ENCODE peak calls at places on chromosomes 7 and 10, in seven cellular contexts. F is prostate gland; C is suprapubic skin; U is endothelial cell of umbilical vein; Z is CD8-positive, alpha-beta T cell; Y is HL-60; S is pancreas. A is an unnamed sample.

GRCh38 chr10:95333997-95334792 is 43.4 kb upstream of the PDLIM1 start:
- DNase-seq in F (peak), C (peak), U (peak), Z (no peak), Y (no peak), S (no peak), A (peak)

GRCh38 chr7:101377189-101377736 is 14.6 kb downstream of the COL26A1 start:
- DNase-seq in F (no peak), C (no peak), U (no peak), Z (no peak), Y (no peak), S (no peak), A (no peak)

GRCh38 chr10:12981570-12981969 is 19.9 kb downstream of the CCDC3 start:
- DNase-seq in F (no peak), C (no peak), U (no peak), Z (no peak), Y (no peak), S (no peak), A (peak)

GRCh38 chr10:19194866-19195265 is 146.3 kb downstream of the MALRD1 start:
- DNase-seq in F (no peak), C (no peak), U (no peak), Z (no peak), Y (no peak), S (no peak), A (no peak)

GRCh38 chr10:55629792-55630490 is 731.1 kb downstream of the ZWINT start:
- DNase-seq in F (no peak), C (peak), U (peak), Z (no peak), Y (no peak), S (peak), A (peak)

GRCh38 chr7:124489925-124490324 is 275.7 kb downstream of the GPR37 start:
- DNase-seq in F (no peak), C (no peak), U (no peak), Z (no peak), Y (no peak), S (no peak), A (no peak)

GRCh38 chr7:37391791-37392672 is 56.6 kb downstream of the ELMO1 start:
- DNase-seq in F (no peak), C (no peak), U (peak), Z (no peak), Y (no peak), S (no peak), A (no peak)

GRCh38 chr7:84801396-84801795 is 385.5 kb downstream of the SEMA3D start:
- DNase-seq in F (no peak), C (no peak), U (peak), Z (no peak), Y (no peak), S (no peak), A (no peak)

GRCh38 chr7:123198668-123199652 is 809 bp downstream of the SLC13A1 start:
- DNase-seq in F (no peak), C (no peak), U (no peak), Z (no peak), Y (no peak), S (peak), A (no peak)

GRCh38 chr7:106045139-106045538 is 67.0 kb downstream of the SYPL1 start:
- DNase-seq in F (no peak), C (no peak), U (no peak), Z (no peak), Y (no peak), S (no peak), A (no peak)

GRCh38 chr7:139915864-139916716 is 87.0 kb downstream of the TBXAS1 start:
- DNase-seq in F (peak), C (no peak), U (peak), Z (peak), Y (peak), S (peak), A (peak)

GRCh38 chr7:108094933-108095710 is 35.0 kb downstream of the LAMB4 start:
- DNase-seq in F (peak), C (peak), U (peak), Z (no peak), Y (no peak), S (peak), A (peak)

GRCh38 chr7:7201583-7202374 is 19.4 kb downstream of the C1GALT1 start:
- DNase-seq in F (no peak), C (no peak), U (no peak), Z (peak), Y (no peak), S (no peak), A (peak)

GRCh38 chr10:97689637-97690036 is 2.6 kb upstream of the AVPI1 start:
- DNase-seq in F (peak), C (peak), U (no peak), Z (no peak), Y (peak), S (no peak), A (peak)

GRCh38 chr10:5575482-5576153 is 50.9 kb downstream of the CALML3 start:
- DNase-seq in F (no peak), C (peak), U (no peak), Z (no peak), Y (no peak), S (no peak), A (no peak)

GRCh38 chr7:66247387-66248078 is 42.4 kb downstream of the TPST1 start:
- DNase-seq in F (no peak), C (no peak), U (no peak), Z (no peak), Y (no peak), S (no peak), A (no peak)

GRCh38 chr7:64611717-64612116 is 48.8 kb upstream of the ZNF680 start:
- DNase-seq in F (no peak), C (no peak), U (no peak), Z (no peak), Y (peak), S (no peak), A (no peak)

GRCh38 chr10:104502907-104503306 is 138.2 kb upstream of the SORCS3 start:
- DNase-seq in F (no peak), C (no peak), U (no peak), Z (no peak), Y (no peak), S (no peak), A (no peak)

GRCh38 chr10:79176949-79177602 is 108.3 kb downstream of the ZMIZ1 start:
- DNase-seq in F (no peak), C (no peak), U (peak), Z (no peak), Y (no peak), S (no peak), A (no peak)

GRCh38 chr7:151680810-151681209 is 161.1 kb upstream of the RHEB start:
- DNase-seq in F (peak), C (peak), U (no peak), Z (no peak), Y (no peak), S (no peak), A (no peak)

GRCh38 chr10:88322336-88323063 is 260.6 kb downstream of the RNLS start:
- DNase-seq in F (no peak), C (no peak), U (no peak), Z (no peak), Y (no peak), S (no peak), A (no peak)
- TF ChIP-seq CTCF in F (no peak), C (no peak), U (no peak), Z (no peak), Y (no peak), S (no peak), A (no peak)

DNA sequence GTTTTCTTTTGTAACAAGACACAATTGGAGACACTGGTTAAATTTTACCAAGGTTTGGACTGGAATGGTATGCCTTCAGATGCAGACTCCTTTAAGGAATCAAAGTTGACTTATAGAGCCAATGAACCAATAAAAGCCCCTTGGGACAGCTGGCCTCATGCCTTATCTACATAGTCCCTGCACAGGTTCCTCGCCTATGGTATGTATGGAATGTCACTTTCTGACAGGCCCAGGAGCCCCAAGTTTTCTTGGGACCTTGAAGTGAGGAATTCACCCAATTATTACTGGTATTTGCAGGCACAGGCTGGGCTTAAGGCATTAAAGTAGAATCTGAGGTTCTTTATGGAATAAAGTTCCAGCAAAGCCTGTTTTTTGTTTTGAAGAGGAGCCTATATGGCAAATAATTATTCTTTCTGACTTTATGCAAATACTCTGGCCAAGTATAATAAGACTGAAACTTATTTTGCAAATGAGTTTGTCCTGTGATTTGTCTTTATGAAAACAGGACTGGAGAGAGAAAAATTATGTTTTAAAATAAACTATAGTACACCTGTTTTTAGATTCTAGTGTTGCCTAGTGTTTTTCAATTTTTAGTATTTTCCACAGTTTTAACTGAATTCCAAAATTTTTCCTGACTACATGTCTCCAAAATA is 24.1 kb upstream of the DNMBP start:
- DNase-seq in F (no peak), C (no peak), U (no peak), Z (no peak), Y (no peak), S (no peak), A (no peak)
- H3K27ac ChIP-seq in F (no peak), C (no peak), U (no peak), Z (no peak), Y (no peak), S (no peak), A (no peak)

DNA sequence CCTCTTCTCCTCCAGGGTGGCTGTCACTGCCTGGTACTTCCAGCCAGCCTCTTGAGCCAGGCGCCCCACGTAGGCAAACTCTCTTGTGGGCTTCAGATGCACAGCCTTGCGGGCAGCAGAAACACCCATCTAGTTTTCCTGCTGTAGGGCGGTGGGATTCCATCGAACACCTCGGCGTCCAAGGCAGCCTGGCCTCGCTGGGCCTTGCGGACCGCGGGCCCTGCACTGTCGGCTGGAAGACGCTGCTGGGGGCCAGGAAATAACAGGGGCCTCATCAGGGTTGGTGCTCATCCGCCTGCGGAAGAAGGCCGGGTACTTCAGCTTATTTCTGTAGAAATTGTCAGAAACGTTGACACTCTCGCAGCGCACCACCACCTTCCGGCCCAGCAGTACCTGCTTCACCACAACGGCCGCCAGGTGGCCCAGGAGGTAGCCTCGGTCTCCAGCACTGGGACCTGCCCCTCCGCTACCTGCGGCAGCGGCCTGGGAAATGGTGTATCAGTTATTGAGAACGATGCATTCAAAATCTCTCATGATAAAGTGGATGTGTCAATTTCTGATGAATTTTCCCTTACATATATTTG is 61.1 kb downstream of the WDFY4 start:
- DNase-seq in F (no peak), C (no peak), U (no peak), Z (no peak), Y (no peak), S (no peak), A (no peak)
- TF ChIP-seq CTCF in F (no peak), C (no peak), U (no peak), Z (no peak), Y (no peak), S (no peak), A (no peak)

GRCh38 chr7:2507917-2508306 is 11.7 kb upstream of the LFNG start:
- DNase-seq in F (no peak), C (no peak), U (no peak), Z (no peak), Y (no peak), S (no peak), A (no peak)
- H3K27ac ChIP-seq in F (peak), C (peak), U (no peak), Z (peak), Y (no peak), S (no peak), A (peak)

GRCh38 chr7:158442260-158442659 is 145.4 kb downstream of the PTPRN2 start:
- DNase-seq in F (no peak), C (no peak), U (no peak), Z (no peak), Y (no peak), S (no peak), A (no peak)
- TF ChIP-seq CTCF in F (no peak), C (no peak), U (no peak), Z (no peak), Y (no peak), S (no peak), A (no peak)

GRCh38 chr7:5204546-5204945 is 14.5 kb downstream of the WIPI2 start:
- DNase-seq in F (no peak), C (no peak), U (no peak), Z (no peak), Y (no peak), S (no peak), A (no peak)
- H3K27ac ChIP-seq in F (no peak), C (no peak), U (no peak), Z (no peak), Y (no peak), S (no peak), A (no peak)

GRCh38 chr10:44293842-44294241 is 91.1 kb downstream of the CXCL12 start:
- DNase-seq in F (no peak), C (no peak), U (no peak), Z (no peak), Y (no peak), S (no peak), A (no peak)

GRCh38 chr10:44294726-44295412 is 90.0 kb downstream of the CXCL12 start:
- DNase-seq in F (no peak), C (no peak), U (no peak), Z (no peak), Y (no peak), S (no peak), A (no peak)

GRCh38 chr10:44295619-44296222 is 89.2 kb downstream of the CXCL12 start:
- DNase-seq in F (no peak), C (no peak), U (no peak), Z (no peak), Y (no peak), S (no peak), A (no peak)

GRCh38 chr10:44292390-44293002 is 92.4 kb downstream of the CXCL12 start:
- DNase-seq in F (no peak), C (no peak), U (no peak), Z (no peak), Y (no peak), S (no peak), A (no peak)

DNA sequence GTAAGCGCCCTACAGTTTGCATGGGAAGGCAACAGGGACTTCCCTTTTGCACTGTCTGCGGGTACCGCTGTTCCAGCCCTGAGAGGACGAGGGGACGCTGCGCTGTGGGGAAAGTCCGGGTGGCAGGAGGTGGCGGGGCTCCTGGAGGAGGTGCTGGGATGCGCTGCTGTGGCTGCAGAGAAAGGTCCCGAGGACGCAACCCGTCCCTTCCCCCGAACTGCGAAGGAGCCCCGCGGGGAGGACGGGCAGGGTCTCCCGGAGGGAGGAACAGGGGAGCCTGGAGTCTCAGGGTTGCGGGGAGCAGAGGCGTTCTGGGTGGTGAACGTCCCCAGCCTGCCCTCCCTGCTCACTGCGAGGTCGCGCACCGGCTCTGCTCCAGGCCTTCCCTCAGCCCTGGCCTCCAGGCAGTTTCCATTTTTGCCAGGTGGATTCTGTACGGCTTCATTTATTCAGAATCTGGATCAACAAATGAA is 91.6 kb downstream of the CXCL12 start:
- DNase-seq in F (no peak), C (no peak), U (no peak), Z (no peak), Y (no peak), S (no peak), A (no peak)
- TF ChIP-seq CTCF in F (no peak), C (no peak), U (no peak), Z (no peak), Y (no peak), S (no peak), A (no peak)

GRCh38 chr10:88158506-88159123 is 295.2 kb downstream of the PTEN start:
- DNase-seq in F (no peak), C (no peak), U (peak), Z (no peak), Y (no peak), S (no peak), A (no peak)
- H3K27ac ChIP-seq in F (peak), C (peak), U (peak), Z (no peak), Y (no peak), S (no peak), A (peak)

DNA sequence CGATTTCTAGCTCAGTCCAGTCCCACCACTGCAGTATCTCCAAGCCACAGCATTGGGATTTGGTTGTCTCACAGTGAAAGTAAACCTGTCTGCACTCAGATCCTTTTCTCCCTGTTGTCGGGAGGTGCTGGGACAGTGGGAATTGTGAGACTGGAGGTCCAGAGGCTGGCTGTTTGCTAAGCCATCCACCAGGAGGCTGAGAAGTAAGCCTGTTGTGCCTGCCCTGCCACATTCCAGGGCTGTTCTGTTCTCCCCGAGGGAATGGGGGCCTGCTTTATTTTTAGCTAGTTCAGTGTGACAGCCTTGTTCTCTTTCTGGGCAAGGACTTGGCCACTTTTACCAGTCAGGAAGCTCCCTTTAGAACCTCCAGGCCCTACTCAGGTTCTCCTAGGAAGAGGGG is 54.9 kb downstream of the HK1 start:
- DNase-seq in F (peak), C (no peak), U (no peak), Z (no peak), Y (no peak), S (peak), A (peak)
- TF ChIP-seq CTCF in F (peak), C (peak), U (no peak), Z (no peak), Y (no peak), S (no peak), A (no peak)

A was measured in RWPE1.